ENCODE peak calls at places on chromosomes 6 and 20, in five cellular contexts. R is stimulated activated CD8-positive, alpha-beta memory T cell treated with anti-CD3 and anti-CD28 coated beads, Interleukin-4, amount 100 ng/mL, for 24 hours; F is GDM1; Y is left cardiac atrium; U is fibroblast of lung. V is an unnamed sample.

GRCh38 chr20:38805502-38805957 is at the start of gene PPP1R16B:
- DNase-seq in U (no peak), R (peak), Y (peak), F (peak), V (no peak)

GRCh38 chr6:129624488-129624887 is 85.5 kb downstream of the ARHGAP18 start:
- DNase-seq in F (no peak), Y (no peak), U (no peak), R (no peak), V (no peak)

GRCh38 chr6:37717836-37718251 is 20.2 kb upstream of the MDGA1 start:
- DNase-seq in Y (no peak), U (peak), F (no peak), R (no peak), V (no peak)

GRCh38 chr20:60966766-60967165 is 285.3 kb upstream of the CDH4 start:
- DNase-seq in F (no peak), U (no peak), Y (no peak), R (no peak), V (no peak)

GRCh38 chr6:125099211-125100017 is 54.2 kb upstream of the TPD52L1 start:
- DNase-seq in F (no peak), U (peak), Y (peak), R (no peak), V (no peak)

GRCh38 chr6:42406296-42407280 is 45.1 kb downstream of the TRERF1 start:
- DNase-seq in U (peak), Y (no peak), F (no peak), R (no peak), V (no peak)

GRCh38 chr20:50427740-50428462 is 82.3 kb upstream of the PTPN1 start:
- DNase-seq in R (no peak), Y (peak), U (peak), F (no peak), V (no peak)

GRCh38 chr20:62064788-62065668 is 653 bp downstream of the TAF4 start:
- DNase-seq in F (no peak), U (no peak), Y (no peak), R (no peak), V (no peak)

GRCh38 chr6:72635636-72636035 is 13.8 kb downstream of the KCNQ5 start:
- DNase-seq in R (no peak), F (no peak), Y (no peak), U (no peak), V (no peak)

GRCh38 chr6:125750692-125751333 is 1.4 kb downstream of the HEY2 start:
- DNase-seq in R (no peak), Y (no peak), F (no peak), U (no peak), V (no peak)

GRCh38 chr20:57425150-57426013 is 34.2 kb downstream of the RBM38 start:
- DNase-seq in Y (no peak), F (no peak), U (no peak), R (no peak), V (no peak)

GRCh38 chr20:29318871-29319461 is 1938.5 kb upstream of the DEFB115 start:
- DNase-seq in Y (no peak), R (no peak), F (no peak), U (no peak), V (no peak)

GRCh38 chr6:32329141-32329540 is 42.6 kb downstream of the TSBP1 start:
- DNase-seq in Y (no peak), R (no peak), F (no peak), U (no peak), V (no peak)